ENCODE peak calls at places on chromosome 14, in four cellular contexts. E is A673, X is AG09309, O is neural crest cell. B is an unnamed sample.

GRCh38 chr14:30078827-30079402 is 151.3 kb upstream of the PRKD1 start:
- DNase-seq in E (no peak), X (no peak), O (no peak), B (no peak)

GRCh38 chr14:68956728-68957127 is 22.4 kb downstream of the ACTN1 start:
- DNase-seq in O (no peak), E (no peak), X (peak; percentile 45), B (no peak)

GRCh38 chr14:90275820-90276219 is 19.5 kb downstream of the PSMC1 start:
- DNase-seq in O (no peak), E (no peak), X (no peak), B (no peak)

GRCh38 chr14:58541623-58542022 is 96.1 kb upstream of the DACT1 start:
- DNase-seq in E (no peak), O (no peak), X (no peak), B (no peak)

GRCh38 chr14:85057266-85057665 is 472.7 kb upstream of the FLRT2 start:
- DNase-seq in O (no peak), E (no peak), X (no peak), B (no peak)

GRCh38 chr14:89504602-89505320 is 87.7 kb upstream of the FOXN3 start:
- DNase-seq in E (no peak), O (no peak), X (peak; percentile 58), B (no peak)

GRCh38 chr14:39265741-39266588 is 32.2 kb downstream of the MIA2 start:
- DNase-seq in X (no peak), O (no peak), E (peak; percentile 14), B (no peak)

GRCh38 chr14:80117876-80118275 is 93.4 kb downstream of the DIO2 start:
- DNase-seq in X (no peak), E (no peak), O (no peak), B (no peak)

GRCh38 chr14:89000007-89000942 is 175.8 kb downstream of the TTC8 start:
- DNase-seq in O (no peak), E (peak; percentile 46), X (peak; percentile 97), B (no peak)

GRCh38 chr14:66381765-66382164 is 104.4 kb upstream of the CCDC196 start:
- DNase-seq in E (no peak), O (no peak), X (no peak), B (no peak)

GRCh38 chr14:39339003-39339402 is 93.2 kb downstream of the FBXO33 start:
- DNase-seq in O (no peak), X (no peak), E (peak; percentile 36), B (peak; percentile 17)

DNA sequence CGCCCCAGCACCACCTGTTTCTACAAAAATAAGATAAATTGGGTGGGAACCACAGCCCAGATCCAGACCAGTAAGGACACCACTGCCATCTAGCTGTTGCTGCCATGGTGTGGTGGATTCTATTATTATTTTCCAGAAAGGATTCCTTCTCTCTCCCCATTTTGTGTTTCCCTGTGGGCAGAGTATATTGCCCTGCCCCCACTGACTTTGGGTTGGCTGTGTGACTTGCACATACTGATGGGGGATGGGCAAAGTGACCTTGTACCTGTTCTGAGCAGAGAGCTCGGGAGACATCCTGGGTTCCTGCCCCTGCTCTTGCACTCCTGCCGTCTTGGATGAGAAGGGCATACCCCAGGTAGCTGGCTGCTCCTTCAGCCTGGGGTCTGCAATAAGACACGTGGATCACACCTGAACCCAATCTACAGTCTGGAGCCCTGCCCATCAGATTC is 24.3 kb downstream of the MOAP1 start:
- DNase-seq in E (peak; percentile 48), O (no peak), X (no peak), B (no peak)
- TF ChIP-seq CTCF in E (peak; percentile 48), O (peak; percentile 46), X (peak; percentile 55), B (no peak)

DNA sequence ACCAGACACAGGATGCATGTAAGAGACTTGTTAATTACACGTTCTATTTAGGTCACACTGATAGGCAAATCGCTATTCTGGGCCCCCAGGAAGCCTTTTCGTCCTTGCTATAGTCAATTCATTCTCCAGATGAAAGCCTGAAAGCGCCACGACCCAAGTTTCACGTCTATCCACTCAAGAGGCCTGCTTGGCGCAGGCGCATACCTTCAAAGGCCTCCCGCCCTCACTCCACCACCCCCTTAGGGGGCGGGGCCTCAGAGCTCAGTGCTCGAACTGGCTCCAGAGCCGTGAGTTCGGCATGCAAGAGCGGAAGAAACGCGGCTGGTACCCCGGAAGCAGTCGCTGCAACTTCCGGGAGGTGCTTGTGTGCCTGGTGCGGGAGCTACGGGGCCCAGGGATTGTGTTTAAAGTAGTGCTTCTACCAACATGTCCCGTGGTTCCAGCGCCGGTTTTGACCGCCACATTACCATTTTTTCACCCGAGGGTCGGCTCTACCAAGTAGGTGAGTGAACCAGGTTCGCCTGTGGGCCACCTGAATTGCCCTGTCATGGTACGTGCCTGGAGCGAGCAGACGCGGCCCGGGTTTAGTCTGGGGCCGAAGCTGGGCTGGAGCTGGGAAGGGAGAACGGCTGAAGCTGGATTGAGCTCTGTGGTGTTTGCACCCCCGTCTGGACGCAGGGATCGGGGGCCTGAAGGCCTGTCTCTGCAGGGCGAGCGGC is at the start of gene PSMA6:
- DNase-seq in E (peak; percentile 100), X (peak; percentile 93), O (peak; percentile 97), B (peak; percentile 98)
- TF ChIP-seq CTCF in E (no peak), X (no peak), O (no peak), B (no peak)

GRCh38 chr14:32201816-32202467 is at the start of gene RNU6-7:
- DNase-seq in O (no peak), X (no peak), E (peak; percentile 75), B (peak; percentile 56)

GRCh38 chr14:32205554-32205953 is 2.5 kb upstream of the RNU6-8 start:
- DNase-seq in E (no peak), X (no peak), O (no peak), B (no peak)

GRCh38 chr14:32202468-32202865 is 602 bp downstream of the RNU6-8 start:
- DNase-seq in X (no peak), O (peak; percentile 11), E (peak; percentile 46), B (no peak)

GRCh38 chr14:32202941-32203882 is at the start of gene RNU6-8:
- DNase-seq in E (peak; percentile 95), O (peak; percentile 80), X (peak; percentile 24), B (peak; percentile 91)

DNA sequence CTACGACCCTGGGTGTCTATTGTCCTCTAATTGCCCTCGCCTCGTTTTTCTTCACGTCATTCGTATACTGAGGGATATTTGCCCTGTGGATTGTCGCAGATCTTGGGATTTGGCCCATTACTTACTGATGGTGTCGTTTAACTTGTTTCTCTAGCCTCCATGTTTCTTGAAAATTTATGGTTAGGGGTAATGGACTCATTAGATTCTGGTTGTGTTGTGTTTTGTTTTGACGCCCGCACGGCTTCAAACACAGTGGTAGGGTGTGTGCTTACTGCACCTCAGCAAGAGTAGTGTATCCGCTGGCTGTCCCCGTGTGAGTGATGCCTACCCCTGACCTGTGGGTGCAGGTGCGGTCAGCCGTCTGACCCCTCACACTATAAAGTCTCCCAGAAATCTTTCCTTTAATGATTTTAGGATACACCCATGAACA is 874 bp upstream of the RNU6-8 start:
- DNase-seq in O (peak; percentile 7), X (no peak), E (peak; percentile 45), B (peak; percentile 15)
- TF ChIP-seq CTCF in O (no peak), X (no peak), E (no peak), B (no peak)

GRCh38 chr14:104342435-104343293 is 204.3 kb downstream of the KIF26A start:
- DNase-seq in E (no peak), O (no peak), X (no peak), B (peak; percentile 59)

GRCh38 chr14:104339829-104340228 is 201.4 kb downstream of the KIF26A start:
- DNase-seq in X (no peak), O (no peak), E (no peak), B (no peak)

GRCh38 chr14:104343690-104344640 is 205.6 kb downstream of the KIF26A start:
- DNase-seq in O (no peak), X (no peak), E (no peak), B (no peak)

GRCh38 chr14:104343294-104343625 is 204.9 kb downstream of the KIF26A start:
- DNase-seq in O (no peak), X (no peak), E (no peak), B (no peak)

DNA sequence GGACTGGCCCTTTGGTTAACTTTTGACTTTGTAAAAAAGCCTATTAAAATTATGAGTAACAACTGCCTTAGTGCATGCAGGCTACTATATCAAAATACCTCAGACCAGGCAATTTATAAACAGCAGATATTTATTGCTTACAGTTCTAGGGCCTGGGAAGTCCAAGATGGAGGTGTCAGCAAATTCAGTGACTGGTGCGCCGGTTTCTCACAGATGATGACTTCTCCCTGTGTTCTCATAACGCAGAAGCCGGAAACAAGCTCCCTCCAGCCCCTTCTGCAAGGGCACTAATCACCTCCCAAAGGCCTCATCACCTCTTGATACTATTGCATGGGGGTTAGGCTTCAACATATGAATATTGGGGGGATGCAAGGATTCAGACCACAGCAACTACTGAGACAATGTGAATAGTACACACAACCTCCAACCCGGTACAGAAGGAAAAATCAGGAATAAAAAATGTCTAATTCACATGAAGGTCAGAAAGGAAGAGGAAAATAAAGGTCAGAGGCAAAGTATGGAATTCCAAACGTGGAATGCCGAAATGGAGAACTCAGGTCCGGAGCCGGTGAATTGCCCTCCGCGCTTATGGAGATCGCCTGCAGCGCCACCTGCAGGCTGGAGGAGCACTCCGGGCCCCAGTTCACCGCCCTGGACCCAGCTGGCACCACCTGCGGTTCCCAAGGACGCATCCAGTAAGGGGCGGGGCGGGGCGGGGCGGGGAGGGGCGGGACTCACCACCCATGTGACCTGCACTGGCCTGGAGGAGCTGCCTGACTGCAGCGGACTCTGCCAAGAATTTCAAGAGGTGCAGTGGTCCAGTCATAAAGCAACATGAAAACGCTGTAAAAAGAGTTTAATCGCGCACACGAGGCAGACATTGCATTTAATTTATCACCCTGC is 203.4 kb downstream of the KIF26A start:
- DNase-seq in E (peak; percentile 91), O (peak; percentile 71), X (no peak), B (peak; percentile 74)
- TF ChIP-seq CTCF in E (peak; percentile 83), O (peak; percentile 69), X (no peak), B (peak; percentile 65)

DNA sequence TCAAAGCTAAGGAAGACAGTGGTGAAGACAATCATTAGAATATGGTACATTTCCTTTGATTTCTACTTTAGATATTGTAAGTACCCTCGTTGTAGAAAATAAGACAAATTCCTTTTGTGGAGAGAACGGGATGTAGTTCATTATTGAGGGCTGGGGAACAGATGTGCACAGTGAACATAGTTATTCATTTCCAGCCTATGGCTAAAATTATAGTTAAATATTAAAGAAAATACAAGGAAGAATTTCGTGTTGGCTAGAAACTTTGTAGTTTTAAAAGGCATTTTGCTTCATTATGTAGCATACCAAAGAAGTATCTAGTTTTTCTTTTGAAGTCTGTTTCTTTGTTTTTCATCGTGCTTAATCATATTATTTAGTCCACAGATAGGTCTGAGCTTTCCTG is 201.8 kb downstream of the ESR2 start:
- DNase-seq in O (no peak), E (no peak), X (no peak), B (no peak)
- TF ChIP-seq CTCF in O (no peak), E (no peak), X (no peak), B (no peak)

GRCh38 chr14:102507891-102508312 is 1.7 kb downstream of the ANKRD9 start:
- DNase-seq in O (no peak), X (no peak), E (no peak), B (no peak)
- TF ChIP-seq CTCF in O (no peak), X (no peak), E (no peak), B (no peak)

B was measured in nephron progenitor cell.